ENCODE peak calls at places on chromosomes 13 and 19, in eight cellular contexts. I, O, Y, U, B, Q, S and X are unnamed samples.
A peak's percentile ranks its signal among the peaks of the same experiment; 100 is the strongest.

GRCh38 chr13:45367358-45367757 is 26.4 kb upstream of the TPT1 start:
- DNase-seq in I (peak; percentile 86), O (no peak), Y (peak; percentile 12), U (peak; percentile 66), B (peak; percentile 70), Q (peak; percentile 56), S (peak; percentile 76), X (peak; percentile 79)

GRCh38 chr13:79434578-79434977 is 28.5 kb upstream of the RBM26 start:
- DNase-seq in I (no peak), O (no peak), Y (no peak), U (peak; percentile 40), B (no peak), Q (no peak), S (no peak), X (no peak)

GRCh38 chr19:17703823-17704463 is 15.3 kb upstream of the MAP1S start:
- DNase-seq in I (peak; percentile 65), O (peak; percentile 44), Y (no peak), U (peak; percentile 69), B (peak; percentile 69), Q (peak; percentile 55), S (no peak), X (peak; percentile 20)

GRCh38 chr13:99376132-99376531 is 68.9 kb upstream of the GPR183 start:
- DNase-seq in I (no peak), O (no peak), Y (no peak), U (peak; percentile 42), B (no peak), Q (no peak), S (no peak), X (no peak)

GRCh38 chr19:7426986-7427385 is 61.8 kb downstream of the PEX11G start:
- DNase-seq in I (no peak), O (no peak), Y (no peak), U (no peak), B (no peak), Q (no peak), S (no peak), X (no peak)

GRCh38 chr13:34294483-34295129 is 476.7 kb downstream of the RFC3 start:
- DNase-seq in I (no peak), O (no peak), Y (peak; percentile 6), U (peak; percentile 14), B (no peak), Q (no peak), S (no peak), X (no peak)

GRCh38 chr13:40438022-40438692 is 228.3 kb downstream of the FOXO1 start:
- DNase-seq in I (no peak), O (no peak), Y (no peak), U (peak; percentile 21), B (no peak), Q (no peak), S (no peak), X (no peak)

GRCh38 chr13:79231887-79232286 is 174.2 kb downstream of the RBM26 start:
- DNase-seq in I (no peak), O (no peak), Y (no peak), U (no peak), B (no peak), Q (no peak), S (no peak), X (no peak)

GRCh38 chr13:113192902-113193301 is 15.6 kb downstream of the PCID2 start:
- DNase-seq in I (no peak), O (no peak), Y (no peak), U (no peak), B (no peak), Q (no peak), S (no peak), X (no peak)

GRCh38 chr19:4278460-4278901 is 585 bp upstream of the SHD start:
- DNase-seq in I (no peak), O (peak; percentile 33), Y (peak; percentile 74), U (no peak), B (no peak), Q (no peak), S (no peak), X (no peak)

GRCh38 chr19:10339380-10339960 is at the start of gene ICAM3:
- DNase-seq in I (peak; percentile 40), O (no peak), Y (no peak), U (no peak), B (peak; percentile 48), Q (no peak), S (no peak), X (no peak)

GRCh38 chr13:98333481-98333880 is 156.4 kb upstream of the RNF113B start:
- DNase-seq in I (no peak), O (no peak), Y (no peak), U (no peak), B (no peak), Q (no peak), S (no peak), X (no peak)

GRCh38 chr13:26529441-26529840 is 28.0 kb upstream of the WASF3 start:
- DNase-seq in I (no peak), O (no peak), Y (no peak), U (peak; percentile 56), B (no peak), Q (peak; percentile 31), S (no peak), X (no peak)

GRCh38 chr19:14003279-14004051 is 2.7 kb downstream of the RFX1 start:
- DNase-seq in I (no peak), O (no peak), Y (no peak), U (no peak), B (no peak), Q (peak; percentile 19), S (no peak), X (no peak)

GRCh38 chr19:47124937-47125668 is 5.5 kb upstream of the SAE1 start:
- DNase-seq in I (no peak), O (peak; percentile 37), Y (peak; percentile 51), U (peak; percentile 51), B (no peak), Q (no peak), S (no peak), X (no peak)

GRCh38 chr19:19775891-19776205 is 42.9 kb upstream of the ZNF14 start:
- DNase-seq in I (no peak), O (no peak), Y (peak; percentile 78), U (no peak), B (no peak), Q (peak; percentile 23), S (no peak), X (no peak)

GRCh38 chr13:40341086-40341471 is 325.4 kb downstream of the FOXO1 start:
- DNase-seq in I (no peak), O (no peak), Y (no peak), U (no peak), B (no peak), Q (no peak), S (no peak), X (no peak)

GRCh38 chr13:98752942-98753290 is 444 bp upstream of the SLC15A1 start:
- DNase-seq in I (no peak), O (no peak), Y (no peak), U (no peak), B (no peak), Q (no peak), S (no peak), X (no peak)

GRCh38 chr13:28527629-28528028 is 32.7 kb upstream of the FLT1 start:
- DNase-seq in I (no peak), O (no peak), Y (no peak), U (peak; percentile 27), B (no peak), Q (no peak), S (no peak), X (no peak)

GRCh38 chr19:15337202-15337601 is 4.9 kb upstream of the BRD4 start:
- DNase-seq in I (no peak), O (no peak), Y (no peak), U (no peak), B (no peak), Q (no peak), S (no peak), X (peak; percentile 30)

GRCh38 chr13:108361769-108362168 is 92.3 kb downstream of the TNFSF13B start:
- DNase-seq in I (no peak), O (no peak), Y (no peak), U (no peak), B (no peak), Q (no peak), S (no peak), X (no peak)

GRCh38 chr19:51031880-51032225 is 2.9 kb downstream of the KLK12 start:
- DNase-seq in I (no peak), O (no peak), Y (no peak), U (no peak), B (no peak), Q (no peak), S (peak; percentile 52), X (no peak)

GRCh38 chr19:49939721-49940481 is 10.6 kb upstream of the NUP62 start:
- DNase-seq in I (no peak), O (no peak), Y (no peak), U (no peak), B (no peak), Q (no peak), S (no peak), X (no peak)

GRCh38 chr19:37877147-37877546 is 29.2 kb downstream of the WDR87 start:
- DNase-seq in I (no peak), O (no peak), Y (no peak), U (no peak), B (no peak), Q (no peak), S (no peak), X (no peak)

GRCh38 chr19:22137791-22138190 is 59.0 kb downstream of the ZNF676 start:
- DNase-seq in I (no peak), O (no peak), Y (no peak), U (no peak), B (no peak), Q (no peak), S (no peak), X (no peak)

GRCh38 chr13:28163587-28163986 is 25.2 kb downstream of the PAN3 start:
- DNase-seq in I (no peak), O (no peak), Y (no peak), U (no peak), B (no peak), Q (no peak), S (no peak), X (no peak)

GRCh38 chr13:36685912-36686311 is 12.1 kb downstream of the SERTM1 start:
- DNase-seq in I (no peak), O (no peak), Y (no peak), U (no peak), B (no peak), Q (no peak), S (no peak), X (no peak)

GRCh38 chr19:46571495-46571894 is 29.6 kb upstream of the CALM3 start:
- DNase-seq in I (no peak), O (no peak), Y (peak; percentile 1), U (no peak), B (no peak), Q (no peak), S (no peak), X (no peak)

GRCh38 chr13:75788494-75788991 is 152.4 kb downstream of the LMO7 start:
- DNase-seq in I (no peak), O (no peak), Y (no peak), U (no peak), B (no peak), Q (peak; percentile 20), S (no peak), X (no peak)

GRCh38 chr13:24683370-24683769 is 3.2 kb downstream of the ATP12A start:
- DNase-seq in I (no peak), O (no peak), Y (no peak), U (no peak), B (no peak), Q (no peak), S (no peak), X (no peak)

GRCh38 chr19:8552810-8553209 is 24.4 kb downstream of the MYO1F start:
- DNase-seq in I (no peak), O (no peak), Y (peak; percentile 4), U (no peak), B (no peak), Q (no peak), S (no peak), X (no peak)

GRCh38 chr13:99862243-99862642 is 109.3 kb downstream of the ZIC5 start:
- DNase-seq in I (no peak), O (no peak), Y (no peak), U (no peak), B (no peak), Q (no peak), S (no peak), X (no peak)

GRCh38 chr19:5080030-5080644 is 111.2 kb downstream of the KDM4B start:
- DNase-seq in I (no peak), O (no peak), Y (peak; percentile 93), U (no peak), B (no peak), Q (no peak), S (no peak), X (no peak)